ENCODE peak calls at places on chromosomes 12 and 14, in five cellular contexts. I is hypothalamus; C is activated CD8-positive, alpha-beta memory T cell treated with anti-CD3 and anti-CD28 coated beads for 24 hours; H is astrocyte; V is Calu3. J is an unnamed sample.

GRCh38 chr12:116524964-116525379 is 34.2 kb upstream of the MAP1LC3B2 start:
- DNase-seq in I (no peak), C (no peak), H (peak), V (no peak), J (no peak)

GRCh38 chr14:90549794-90550591 is 153.2 kb downstream of the CALM1 start:
- DNase-seq in I (no peak), C (no peak), H (no peak), V (no peak), J (no peak)

GRCh38 chr12:90611891-90612290 is 343.1 kb downstream of the CCER1 start:
- DNase-seq in I (no peak), C (no peak), H (no peak), V (no peak), J (no peak)

GRCh38 chr12:100793182-100793581 is 1.4 kb upstream of the ANO4 start:
- DNase-seq in I (no peak), C (no peak), H (peak), V (no peak), J (peak)

GRCh38 chr14:89013698-89014569 is 189.5 kb downstream of the TTC8 start:
- DNase-seq in I (no peak), C (no peak), H (no peak), V (no peak), J (no peak)

GRCh38 chr14:90541076-90541634 is 144.3 kb downstream of the CALM1 start:
- DNase-seq in I (no peak), C (no peak), H (no peak), V (no peak), J (no peak)

GRCh38 chr14:101560534-101561113 is 671 bp upstream of the DIO3 start:
- DNase-seq in I (no peak), C (no peak), H (no peak), V (no peak), J (no peak)

GRCh38 chr12:19978193-19978592 is 390.1 kb upstream of the PDE3A start:
- DNase-seq in I (no peak), C (no peak), H (peak), V (no peak), J (no peak)

GRCh38 chr14:101250948-101251811 is 310.1 kb upstream of the DIO3 start:
- DNase-seq in I (no peak), C (peak), H (no peak), V (no peak), J (no peak)

GRCh38 chr12:128833418-128833817 is 9.7 kb upstream of the SLC15A4 start:
- DNase-seq in I (no peak), C (no peak), H (no peak), V (no peak), J (no peak)

GRCh38 chr12:106082216-106083175 is 56.3 kb downstream of the NUAK1 start:
- DNase-seq in I (no peak), C (no peak), H (peak), V (no peak), J (no peak)

GRCh38 chr14:92770454-92770853 is 22.0 kb upstream of the LGMN start:
- DNase-seq in I (no peak), C (no peak), H (no peak), V (no peak), J (no peak)

GRCh38 chr12:108806921-108807320 is 50.5 kb downstream of the SSH1 start:
- DNase-seq in I (no peak), C (no peak), H (no peak), V (no peak), J (no peak)

GRCh38 chr14:57486767-57487379 is 6.8 kb downstream of the CCDC198 start:
- DNase-seq in I (no peak), C (no peak), H (peak), V (peak), J (no peak)

GRCh38 chr12:110658882-110659281 is 30.0 kb downstream of the HVCN1 start:
- DNase-seq in I (no peak), C (no peak), H (no peak), V (no peak), J (no peak)